ENCODE peak calls at places on chromosomes 2 and 18, in five cellular contexts. L, K, P, Y and H are unnamed samples.

GRCh38 chr18:7789853-7790552 is 222.9 kb downstream of the PTPRM start:
- DNase-seq in L (no peak), K (no peak), Y (no peak), P (no peak), H (no peak)

GRCh38 chr2:200658278-200658864 is 72.6 kb downstream of the AOX1 start:
- DNase-seq in P (no peak), L (no peak), Y (no peak), K (no peak), H (no peak)

GRCh38 chr2:234957533-234958135 is 5.8 kb downstream of the SH3BP4 start:
- DNase-seq in L (peak), Y (no peak), K (peak), P (no peak), H (no peak)

GRCh38 chr2:69964353-69964831 is 3.0 kb upstream of the ASPRV1 start:
- DNase-seq in Y (no peak), K (peak), P (no peak), L (no peak), H (peak)

GRCh38 chr2:232480201-232481190 is 7.1 kb downstream of the ECEL1 start:
- DNase-seq in L (peak), P (no peak), Y (no peak), K (no peak), H (no peak)

GRCh38 chr2:72813841-72814240 is 12.0 kb downstream of the EXOC6B start:
- DNase-seq in P (no peak), Y (no peak), K (no peak), L (no peak), H (no peak)

GRCh38 chr2:23530121-23530908 is 145.3 kb downstream of the KLHL29 start:
- DNase-seq in Y (no peak), L (no peak), P (no peak), K (no peak), H (no peak)

GRCh38 chr2:20573611-20574422 is 77.1 kb downstream of the HS1BP3 start:
- DNase-seq in K (no peak), Y (no peak), L (no peak), P (no peak), H (peak)

GRCh38 chr2:221060335-221060734 is 511.8 kb downstream of the EPHA4 start:
- DNase-seq in K (no peak), L (no peak), P (no peak), Y (no peak), H (no peak)

DNA sequence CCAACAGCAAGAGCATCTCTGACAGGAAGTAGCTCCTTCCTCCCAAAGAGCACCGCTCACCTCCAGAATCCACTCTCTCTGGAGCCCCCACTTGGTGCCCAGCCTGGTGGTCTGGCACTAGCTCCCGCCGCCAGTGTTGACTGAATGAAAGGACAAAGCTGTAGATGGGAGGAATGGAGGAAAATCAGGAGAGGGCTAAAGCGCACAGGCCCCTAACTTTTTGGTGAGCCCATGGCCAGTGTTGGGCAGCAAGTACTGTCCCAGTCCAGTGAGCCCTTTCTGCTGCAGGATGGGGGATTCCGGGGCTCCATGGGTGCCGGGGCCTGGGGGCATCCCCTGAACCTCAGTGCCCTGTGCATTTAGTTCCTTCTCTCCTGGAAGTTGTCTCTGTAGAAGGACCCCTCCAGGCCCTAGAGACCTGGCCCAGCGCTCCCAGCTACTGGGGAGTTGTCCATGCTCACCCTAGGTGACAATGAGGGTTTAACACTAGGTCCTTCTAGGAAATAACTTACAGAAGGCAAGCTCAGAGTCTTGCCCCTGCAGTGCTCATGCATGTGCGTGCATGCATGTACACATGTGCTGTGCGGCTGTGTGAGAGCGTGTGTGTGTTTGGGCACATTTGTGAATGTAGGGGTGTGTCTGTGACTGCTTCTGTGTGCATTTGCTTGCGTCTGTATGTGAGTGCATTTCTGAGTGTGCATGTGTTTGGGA is 33.6 kb downstream of the GLI2 start:
- DNase-seq in Y (no peak), K (no peak), L (peak), P (no peak), H (no peak)
- TF ChIP-seq POLR2AphosphoS5 in Y (no peak), K (no peak), L (no peak), P (no peak), H (no peak)

GRCh38 chr2:174336403-174337336 is 1.9 kb downstream of the SP9 start:
- DNase-seq in K (no peak), Y (no peak), P (no peak), L (peak), H (peak)
- TF ChIP-seq POLR2AphosphoS5 in K (no peak), Y (no peak), P (no peak), L (peak), H (no peak)

DNA sequence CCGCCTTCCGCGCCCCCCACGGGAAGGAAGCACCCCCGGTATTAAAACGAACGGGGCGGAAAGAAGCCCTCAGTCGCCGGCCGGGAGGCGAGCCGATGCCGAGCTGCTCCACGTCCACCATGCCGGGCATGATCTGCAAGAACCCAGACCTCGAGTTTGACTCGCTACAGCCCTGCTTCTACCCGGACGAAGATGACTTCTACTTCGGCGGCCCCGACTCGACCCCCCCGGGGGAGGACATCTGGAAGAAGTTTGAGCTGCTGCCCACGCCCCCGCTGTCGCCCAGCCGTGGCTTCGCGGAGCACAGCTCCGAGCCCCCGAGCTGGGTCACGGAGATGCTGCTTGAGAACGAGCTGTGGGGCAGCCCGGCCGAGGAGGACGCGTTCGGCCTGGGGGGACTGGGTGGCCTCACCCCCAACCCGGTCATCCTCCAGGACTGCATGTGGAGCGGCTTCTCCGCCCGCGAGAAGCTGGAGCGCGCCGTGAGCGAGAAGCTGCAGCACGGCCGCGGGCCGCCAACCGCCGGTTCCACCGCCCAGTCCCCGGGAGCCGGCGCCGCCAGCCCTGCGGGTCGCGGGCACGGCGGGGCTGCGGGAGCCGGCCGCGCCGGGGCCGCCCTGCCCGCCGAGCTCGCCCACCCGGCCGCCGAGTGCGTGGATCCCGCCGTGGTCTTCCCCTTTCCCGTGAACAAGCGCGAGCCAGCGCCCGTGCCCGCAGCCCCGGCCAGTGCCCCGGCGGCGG is 1.8 kb downstream of the MYCN start:
- DNase-seq in K (no peak), Y (peak), P (no peak), L (no peak), H (peak)
- TF ChIP-seq POLR2AphosphoS5 in K (no peak), Y (no peak), P (no peak), L (peak), H (no peak)

DNA sequence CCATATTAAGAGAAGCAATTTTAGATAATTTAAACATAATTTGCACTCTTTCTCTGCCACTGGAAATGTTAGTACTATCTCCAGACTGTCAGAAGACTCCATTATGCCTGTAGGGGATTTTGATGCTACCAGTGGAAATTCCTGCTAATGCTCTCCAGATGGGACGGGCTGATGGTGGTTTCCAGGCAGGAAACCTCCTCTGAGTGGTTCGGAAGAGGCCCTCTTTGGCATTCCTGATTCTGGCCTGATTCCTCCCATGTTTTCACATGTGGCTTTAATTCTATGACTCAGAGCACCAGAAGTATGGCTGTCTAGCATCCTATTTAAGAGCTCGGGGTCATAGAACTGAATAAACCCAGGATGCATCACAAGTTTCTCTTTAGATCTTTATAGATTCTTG is 70.9 kb upstream of the ST6GAL2 start:
- DNase-seq in Y (no peak), K (no peak), P (no peak), L (no peak), H (no peak)
- TF ChIP-seq POLR2AphosphoS5 in Y (no peak), K (no peak), P (no peak), L (no peak), H (no peak)

GRCh38 chr18:36728345-36728744 is 100.5 kb downstream of the TPGS2 start:
- DNase-seq in K (no peak), L (no peak), P (no peak), Y (no peak), H (no peak)
- TF ChIP-seq POLR2AphosphoS5 in K (no peak), L (no peak), P (no peak), Y (no peak), H (no peak)

DNA sequence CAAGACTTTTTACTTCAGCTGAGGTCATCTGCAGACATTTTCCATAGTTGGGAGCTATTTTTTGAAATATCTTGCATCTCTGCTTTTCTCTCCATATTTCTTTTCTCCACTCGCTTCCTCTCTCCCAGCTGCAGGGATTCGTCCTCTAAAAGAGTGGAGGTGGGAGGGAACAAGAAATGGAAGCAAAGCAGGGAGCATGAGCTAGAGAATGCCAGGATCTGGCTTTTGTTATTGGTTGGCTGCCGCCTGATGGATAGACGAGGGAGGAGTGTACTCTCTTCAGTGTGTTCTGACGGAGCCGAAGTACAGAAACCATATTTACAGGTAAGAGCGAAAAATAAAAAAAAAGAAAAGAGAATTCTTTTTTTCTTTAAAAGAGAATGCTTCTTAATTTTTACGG is at the start of gene CSRNP3:
- DNase-seq in L (no peak), K (no peak), Y (no peak), P (no peak), H (peak)
- TF ChIP-seq POLR2AphosphoS5 in L (no peak), K (no peak), Y (no peak), P (no peak), H (peak)

GRCh38 chr2:144227427-144227826 is 292.5 kb downstream of the ZEB2 start:
- DNase-seq in P (no peak), L (no peak), Y (no peak), K (no peak), H (no peak)
- TF ChIP-seq POLR2AphosphoS5 in P (no peak), L (no peak), Y (no peak), K (no peak), H (no peak)